ENCODE peak calls at places on chromosomes 5 and 9, in four cellular contexts. One of them, this sample, is unnamed.

GRCh38 chr9:85543196-85543595 is 198.6 kb downstream of the AGTPBP1 start:
- DNase-seq in K562: no peak
- DNase-seq in HepG2: no peak
- DNase-seq in GM12878: no peak
- DNase-seq in this sample: no peak

GRCh38 chr5:43482490-43483064 is 1.1 kb downstream of the TMEM267 start:
- DNase-seq in K562: no peak
- DNase-seq in HepG2: peak
- DNase-seq in GM12878: no peak
- DNase-seq in this sample: no peak

GRCh38 chr9:112477330-112477729 is 9.3 kb upstream of the KIAA1958 start:
- DNase-seq in K562: no peak
- DNase-seq in HepG2: no peak
- DNase-seq in GM12878: no peak
- DNase-seq in this sample: no peak

GRCh38 chr5:82549263-82549662 is 271.1 kb upstream of the RPS23 start:
- DNase-seq in K562: no peak
- DNase-seq in HepG2: no peak
- DNase-seq in GM12878: no peak
- DNase-seq in this sample: no peak

GRCh38 chr9:137470785-137471184 is 11.7 kb upstream of the NSMF start:
- DNase-seq in K562: no peak
- DNase-seq in HepG2: no peak
- DNase-seq in GM12878: no peak
- DNase-seq in this sample: no peak

GRCh38 chr5:79999722-80000121 is 8.7 kb upstream of the MTX3 start:
- DNase-seq in K562: no peak
- DNase-seq in HepG2: no peak
- DNase-seq in GM12878: no peak
- DNase-seq in this sample: no peak

GRCh38 chr9:78971505-78971904 is 600.3 kb upstream of the TLE4 start:
- DNase-seq in K562: no peak
- DNase-seq in HepG2: no peak
- DNase-seq in GM12878: no peak
- DNase-seq in this sample: no peak

GRCh38 chr9:90795879-90796317 is 5.7 kb upstream of the SYK start:
- DNase-seq in K562: no peak
- DNase-seq in HepG2: no peak
- DNase-seq in GM12878: no peak
- DNase-seq in this sample: no peak

GRCh38 chr9:116165912-116166311 is 12.3 kb downstream of the PAPPA start:
- DNase-seq in K562: no peak
- DNase-seq in HepG2: no peak
- DNase-seq in GM12878: no peak
- DNase-seq in this sample: no peak

GRCh38 chr5:120160120-120160895 is 303.8 kb upstream of the PRR16 start:
- DNase-seq in K562: no peak
- DNase-seq in HepG2: no peak
- DNase-seq in GM12878: no peak
- DNase-seq in this sample: no peak

GRCh38 chr9:132977626-132978450 is 656 bp upstream of the GFI1B start:
- DNase-seq in K562: peak
- DNase-seq in HepG2: peak
- DNase-seq in GM12878: no peak
- DNase-seq in this sample: peak

GRCh38 chr9:72524820-72525539 is 3.6 kb downstream of the TMC1 start:
- DNase-seq in K562: no peak
- DNase-seq in HepG2: no peak
- DNase-seq in GM12878: peak
- DNase-seq in this sample: no peak

GRCh38 chr9:81771606-81772005 is 82.3 kb upstream of the TLE1 start:
- DNase-seq in K562: no peak
- DNase-seq in HepG2: no peak
- DNase-seq in GM12878: no peak
- DNase-seq in this sample: no peak

GRCh38 chr9:89527084-89527483 is 29.2 kb upstream of the SEMA4D start:
- DNase-seq in K562: no peak
- DNase-seq in HepG2: no peak
- DNase-seq in GM12878: no peak
- DNase-seq in this sample: no peak

GRCh38 chr5:176788091-176788490 is 22.3 kb upstream of the UNC5A start:
- DNase-seq in K562: no peak
- DNase-seq in HepG2: no peak
- DNase-seq in GM12878: no peak
- DNase-seq in this sample: no peak

GRCh38 chr5:134958755-134959154 is 9.0 kb upstream of the CATSPER3 start:
- DNase-seq in K562: no peak
- DNase-seq in HepG2: peak
- DNase-seq in GM12878: no peak
- DNase-seq in this sample: no peak

GRCh38 chr5:10069781-10070313 is 179.8 kb downstream of the ATPSCKMT start:
- DNase-seq in K562: no peak
- DNase-seq in HepG2: no peak
- DNase-seq in GM12878: no peak
- DNase-seq in this sample: no peak

GRCh38 chr5:168291281-168291960 is at the start of gene WWC1:
- DNase-seq in K562: peak
- DNase-seq in HepG2: peak
- DNase-seq in GM12878: peak
- DNase-seq in this sample: peak

GRCh38 chr5:175582697-175583096 is 75.2 kb upstream of the HRH2 start:
- DNase-seq in K562: no peak
- DNase-seq in HepG2: no peak
- DNase-seq in GM12878: no peak
- DNase-seq in this sample: no peak

GRCh38 chr5:9888517-9888916 is 258.4 kb upstream of the TAS2R1 start:
- DNase-seq in K562: no peak
- DNase-seq in HepG2: no peak
- DNase-seq in GM12878: no peak
- DNase-seq in this sample: no peak

GRCh38 chr9:95409650-95410426 is 92.3 kb upstream of the FANCC start:
- DNase-seq in K562: no peak
- DNase-seq in HepG2: peak
- DNase-seq in GM12878: no peak
- DNase-seq in this sample: no peak

GRCh38 chr5:130011986-130012385 is 107.7 kb downstream of the CHSY3 start:
- DNase-seq in K562: no peak
- DNase-seq in HepG2: no peak
- DNase-seq in GM12878: no peak
- DNase-seq in this sample: no peak
- TF ChIP-seq CREB1 in K562: no peak
- TF ChIP-seq CREB1 in HepG2: no peak
- TF ChIP-seq CREB1 in GM12878: no peak
- TF ChIP-seq CREB1 in this sample: no peak

GRCh38 chr5:65034029-65034781 is 265.5 kb downstream of the CWC27 start:
- DNase-seq in K562: no peak
- DNase-seq in HepG2: peak
- DNase-seq in GM12878: no peak
- DNase-seq in this sample: no peak
- TF ChIP-seq CREM in K562: no peak
- TF ChIP-seq CREM in HepG2: no peak
- TF ChIP-seq CREM in GM12878: no peak
- TF ChIP-seq CREM in this sample: no peak

GRCh38 chr5:170109059-170110031 is 3.6 kb downstream of the FOXI1 start:
- DNase-seq in K562: no peak
- DNase-seq in HepG2: no peak
- DNase-seq in GM12878: no peak
- DNase-seq in this sample: no peak

GRCh38 chr5:170107674-170108073 is 2.0 kb downstream of the FOXI1 start:
- DNase-seq in K562: no peak
- DNase-seq in HepG2: no peak
- DNase-seq in GM12878: no peak
- DNase-seq in this sample: no peak

GRCh38 chr5:170110403-170111087 is 4.8 kb downstream of the FOXI1 start:
- DNase-seq in K562: no peak
- DNase-seq in HepG2: no peak
- DNase-seq in GM12878: no peak
- DNase-seq in this sample: no peak

GRCh38 chr5:170105643-170106611 is at the start of gene FOXI1:
- DNase-seq in K562: no peak
- DNase-seq in HepG2: no peak
- DNase-seq in GM12878: no peak
- DNase-seq in this sample: no peak

GRCh38 chr5:170108266-170108785 is 2.6 kb downstream of the FOXI1 start:
- DNase-seq in K562: peak
- DNase-seq in HepG2: no peak
- DNase-seq in GM12878: no peak
- DNase-seq in this sample: no peak
- TF ChIP-seq CREB1 in K562: no peak
- TF ChIP-seq CREB1 in HepG2: no peak
- TF ChIP-seq CREB1 in GM12878: no peak
- TF ChIP-seq CREB1 in this sample: no peak

GRCh38 chr5:132386644-132387286 is 17.3 kb downstream of the SLC22A5 start:
- DNase-seq in K562: peak
- DNase-seq in HepG2: peak
- DNase-seq in GM12878: peak
- DNase-seq in this sample: peak

GRCh38 chr5:132384506-132384905 is 15.0 kb downstream of the SLC22A5 start:
- DNase-seq in K562: no peak
- DNase-seq in HepG2: no peak
- DNase-seq in GM12878: no peak
- DNase-seq in this sample: no peak

GRCh38 chr5:132387649-132388117 is 18.2 kb downstream of the SLC22A5 start:
- DNase-seq in K562: peak
- DNase-seq in HepG2: no peak
- DNase-seq in GM12878: no peak
- DNase-seq in this sample: no peak

GRCh38 chr5:132383984-132384383 is 14.5 kb downstream of the SLC22A5 start:
- DNase-seq in K562: no peak
- DNase-seq in HepG2: no peak
- DNase-seq in GM12878: no peak
- DNase-seq in this sample: no peak

GRCh38 chr5:132385321-132386105 is 16.0 kb downstream of the SLC22A5 start:
- DNase-seq in K562: no peak
- DNase-seq in HepG2: peak
- DNase-seq in GM12878: peak
- DNase-seq in this sample: no peak
- TF ChIP-seq CREM in K562: no peak
- TF ChIP-seq CREM in HepG2: no peak
- TF ChIP-seq CREM in GM12878: no peak
- TF ChIP-seq CREM in this sample: no peak